ENCODE peak calls at places on chromosomes 11 and 22, in nine cellular contexts. P is tibial artery, A is breast epithelium, K is HCT116, Q is fibroblast of lung, V is lower lobe of right lung, E is dorsolateral prefrontal cortex, T is body of pancreas, L is OCI-LY7. N is an unnamed sample.

GRCh38 chr11:68818181-68818580 is 23.5 kb downstream of the CPT1A start:
- DNase-seq in P (no peak), A (no peak), K (no peak), Q (no peak), V (no peak), E (no peak), T (no peak), L (no peak), N (no peak)

GRCh38 chr11:95933594-95933993 is 9.7 kb upstream of the MTMR2 start:
- DNase-seq in P (no peak), A (no peak), K (no peak), Q (no peak), V (no peak), E (no peak), T (no peak), L (no peak), N (no peak)

GRCh38 chr11:80727315-80727714 is 1286.5 kb upstream of the TENM4 start:
- DNase-seq in P (no peak), A (no peak), K (no peak), Q (peak), V (no peak), E (no peak), T (no peak), L (no peak), N (peak)

GRCh38 chr22:38026130-38027111 is 30.8 kb upstream of the PICK1 start:
- DNase-seq in P (no peak), A (no peak), K (no peak), Q (no peak), V (peak), E (peak), T (no peak), L (no peak), N (no peak)

GRCh38 chr11:6705905-6706535 is 22.9 kb upstream of the MRPL17 start:
- DNase-seq in P (no peak), A (no peak), K (no peak), Q (peak), V (no peak), E (no peak), T (peak), L (peak), N (no peak)

GRCh38 chr11:123511037-123511870 is 81.2 kb downstream of the GRAMD1B start:
- DNase-seq in P (peak), A (peak), K (peak), Q (peak), V (peak), E (peak), T (peak), L (peak), N (peak)

GRCh38 chr11:57598831-57599155 is 1.3 kb downstream of the SERPING1 start:
- DNase-seq in P (no peak), A (no peak), K (no peak), Q (peak), V (no peak), E (no peak), T (no peak), L (no peak), N (no peak)

GRCh38 chr11:87719311-87720073 is 455.8 kb downstream of the RAB38 start:
- DNase-seq in P (no peak), A (no peak), K (no peak), Q (no peak), V (no peak), E (no peak), T (no peak), L (no peak), N (no peak)

GRCh38 chr11:70823771-70824170 is 425.4 kb downstream of the CTTN start:
- DNase-seq in P (no peak), A (no peak), K (no peak), Q (no peak), V (no peak), E (no peak), T (no peak), L (no peak), N (no peak)

GRCh38 chr11:83508804-83509203 is 222.6 kb upstream of the CCDC90B start:
- DNase-seq in P (no peak), A (no peak), K (no peak), Q (no peak), V (peak), E (no peak), T (no peak), L (no peak), N (no peak)

GRCh38 chr11:113550179-113550578 is 75.0 kb upstream of the DRD2 start:
- DNase-seq in P (no peak), A (no peak), K (no peak), Q (no peak), V (no peak), E (no peak), T (no peak), L (no peak), N (no peak)

GRCh38 chr11:113643701-113644100 is 62.4 kb downstream of the TMPRSS5 start:
- DNase-seq in P (no peak), A (no peak), K (no peak), Q (no peak), V (no peak), E (no peak), T (no peak), L (no peak), N (no peak)

GRCh38 chr22:19904881-19905618 is 36.5 kb upstream of the COMT start:
- DNase-seq in P (no peak), A (no peak), K (no peak), Q (no peak), V (no peak), E (no peak), T (no peak), L (no peak), N (no peak)

GRCh38 chr11:69797156-69797555 is 22.0 kb upstream of the FGF4 start:
- DNase-seq in P (no peak), A (no peak), K (no peak), Q (no peak), V (no peak), E (no peak), T (no peak), L (no peak), N (no peak)

GRCh38 chr11:73838443-73839122 is 38.1 kb downstream of the COA4 start:
- DNase-seq in P (no peak), A (no peak), K (no peak), Q (peak), V (no peak), E (no peak), T (no peak), L (no peak), N (no peak)

GRCh38 chr11:103610435-103610834 is 426.0 kb upstream of the DDI1 start:
- DNase-seq in P (no peak), A (no peak), K (no peak), Q (peak), V (no peak), E (no peak), T (no peak), L (no peak), N (no peak)

GRCh38 chr11:61616443-61616842 is 35.6 kb upstream of the SYT7 start:
- DNase-seq in P (no peak), A (no peak), K (no peak), Q (peak), V (no peak), E (no peak), T (no peak), L (no peak), N (no peak)

GRCh38 chr11:65112551-65113360 is 1.1 kb downstream of the TM7SF2 start:
- DNase-seq in P (no peak), A (no peak), K (no peak), Q (peak), V (peak), E (peak), T (peak), L (peak), N (no peak)

GRCh38 chr11:101436511-101437142 is 147.2 kb downstream of the TRPC6 start:
- DNase-seq in P (no peak), A (no peak), K (peak), Q (peak), V (no peak), E (no peak), T (peak), L (peak), N (no peak)

GRCh38 chr11:313304-313786 is 495 bp upstream of the IFITM1 start:
- DNase-seq in P (no peak), A (no peak), K (no peak), Q (no peak), V (no peak), E (no peak), T (no peak), L (no peak), N (no peak)

GRCh38 chr11:116118138-116118470 is 613.9 kb upstream of the CADM1 start:
- DNase-seq in P (no peak), A (no peak), K (no peak), Q (no peak), V (no peak), E (no peak), T (no peak), L (no peak), N (no peak)

GRCh38 chr22:43013355-43014061 is 1.4 kb downstream of the PACSIN2 start:
- DNase-seq in P (no peak), A (peak), K (no peak), Q (no peak), V (no peak), E (no peak), T (peak), L (peak), N (no peak)

GRCh38 chr11:58575377-58576020 is at the start of gene LPXN:
- DNase-seq in P (no peak), A (no peak), K (no peak), Q (no peak), V (no peak), E (no peak), T (no peak), L (peak), N (peak)

GRCh38 chr11:7904910-7905309 is 26.2 kb downstream of the OR10A6 start:
- DNase-seq in P (no peak), A (no peak), K (no peak), Q (peak), V (no peak), E (no peak), T (no peak), L (no peak), N (no peak)

GRCh38 chr11:27383645-27384044 is 20.6 kb upstream of the CCDC34 start:
- DNase-seq in P (no peak), A (no peak), K (no peak), Q (no peak), V (no peak), E (no peak), T (no peak), L (no peak), N (no peak)

GRCh38 chr11:117146521-117146920 is 2.4 kb downstream of the PAFAH1B2 start:
- DNase-seq in P (no peak), A (no peak), K (no peak), Q (peak), V (no peak), E (no peak), T (no peak), L (no peak), N (no peak)

GRCh38 chr22:27930246-27931060 is 11.4 kb upstream of the PITPNB start:
- DNase-seq in P (no peak), A (no peak), K (no peak), Q (no peak), V (no peak), E (no peak), T (no peak), L (no peak), N (no peak)

GRCh38 chr11:106379712-106380111 is 302.2 kb downstream of the AASDHPPT start:
- DNase-seq in P (no peak), A (no peak), K (no peak), Q (no peak), V (no peak), E (no peak), T (no peak), L (no peak), N (no peak)

GRCh38 chr22:23207786-23208325 is 27.5 kb downstream of the BCR start:
- DNase-seq in P (no peak), A (no peak), K (no peak), Q (no peak), V (no peak), E (no peak), T (peak), L (peak), N (no peak)

GRCh38 chr11:72787262-72788104 is 6.4 kb downstream of the STARD10 start:
- DNase-seq in P (no peak), A (no peak), K (no peak), Q (no peak), V (no peak), E (no peak), T (peak), L (peak), N (no peak)

GRCh38 chr22:29299136-29299900 is 7.1 kb upstream of the GAS2L1 start:
- DNase-seq in P (no peak), A (no peak), K (no peak), Q (no peak), V (no peak), E (no peak), T (no peak), L (no peak), N (no peak)

GRCh38 chr11:62879554-62879953 is 1.1 kb upstream of the SLC3A2 start:
- DNase-seq in P (peak), A (no peak), K (no peak), Q (peak), V (no peak), E (no peak), T (peak), L (no peak), N (no peak)

GRCh38 chr11:115817844-115818565 is 313.8 kb upstream of the CADM1 start:
- DNase-seq in P (no peak), A (no peak), K (no peak), Q (no peak), V (no peak), E (no peak), T (no peak), L (no peak), N (no peak)

GRCh38 chr22:35842954-35843353 is 125.3 kb downstream of the APOL5 start:
- DNase-seq in P (no peak), A (no peak), K (peak), Q (peak), V (no peak), E (no peak), T (peak), L (peak), N (no peak)

GRCh38 chr11:109423860-109424190 is 1.8 kb downstream of the C11orf87 start:
- DNase-seq in P (no peak), A (no peak), K (no peak), Q (no peak), V (no peak), E (no peak), T (no peak), L (no peak), N (no peak)

GRCh38 chr11:109423114-109423859 is 1.3 kb downstream of the C11orf87 start:
- DNase-seq in P (no peak), A (no peak), K (no peak), Q (peak), V (no peak), E (peak), T (peak), L (no peak), N (no peak)

GRCh38 chr11:109422755-109423113 is 744 bp downstream of the C11orf87 start:
- DNase-seq in P (no peak), A (no peak), K (no peak), Q (peak), V (no peak), E (no peak), T (no peak), L (no peak), N (no peak)

GRCh38 chr11:109424893-109425292 is 2.9 kb downstream of the C11orf87 start:
- DNase-seq in P (no peak), A (no peak), K (no peak), Q (no peak), V (peak), E (no peak), T (peak), L (peak), N (no peak)

GRCh38 chr11:109421981-109422590 is at the start of gene C11orf87:
- DNase-seq in P (no peak), A (no peak), K (no peak), Q (no peak), V (peak), E (peak), T (peak), L (no peak), N (no peak)
- H3K4me3 ChIP-seq in P (peak), A (peak), K (no peak), Q (no peak), V (peak), E (peak), T (no peak), L (no peak), N (no peak)

DNA sequence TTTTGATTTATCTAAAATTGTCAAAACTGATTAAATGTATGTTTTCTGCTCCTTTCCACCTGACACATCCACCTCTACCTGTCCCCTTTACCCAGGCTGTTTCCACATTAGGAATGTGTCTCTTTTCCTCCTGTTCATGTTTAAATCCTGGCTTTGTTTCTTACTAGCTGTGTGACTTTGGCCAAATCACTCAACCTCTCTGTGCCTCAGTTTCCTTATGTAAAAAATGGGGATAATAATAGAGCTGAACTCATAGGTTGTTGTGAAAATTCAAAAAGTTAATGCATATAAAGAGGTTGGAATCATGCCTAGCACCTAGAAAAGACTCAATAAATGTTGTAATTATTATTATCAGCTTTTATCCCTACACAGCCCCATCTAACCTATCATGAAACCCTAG is 136.8 kb downstream of the NXPE2 start:
- DNase-seq in P (no peak), A (no peak), K (no peak), Q (no peak), V (no peak), E (no peak), T (no peak), L (no peak), N (no peak)
- TF ChIP-seq CTCF in P (no peak), A (no peak), K (no peak), Q (no peak), V (no peak), E (no peak), T (no peak), L (no peak), N (no peak)

GRCh38 chr11:128827494-128827893 is 39.6 kb downstream of the KCNJ1 start:
- DNase-seq in P (no peak), A (no peak), K (no peak), Q (no peak), V (no peak), E (no peak), T (no peak), L (no peak), N (no peak)

GRCh38 chr11:128819198-128819597 is 47.9 kb downstream of the KCNJ1 start:
- DNase-seq in P (no peak), A (no peak), K (no peak), Q (no peak), V (no peak), E (no peak), T (no peak), L (no peak), N (no peak)

GRCh38 chr11:128824199-128825049 is 42.7 kb downstream of the KCNJ1 start:
- DNase-seq in P (no peak), A (no peak), K (no peak), Q (peak), V (no peak), E (no peak), T (no peak), L (no peak), N (no peak)

GRCh38 chr11:128825050-128825806 is 41.9 kb downstream of the KCNJ1 start:
- DNase-seq in P (no peak), A (no peak), K (no peak), Q (no peak), V (no peak), E (no peak), T (no peak), L (no peak), N (no peak)

GRCh38 chr11:128823751-128824150 is 43.3 kb downstream of the KCNJ1 start:
- DNase-seq in P (no peak), A (no peak), K (no peak), Q (no peak), V (no peak), E (no peak), T (no peak), L (no peak), N (no peak)
- H3K4me3 ChIP-seq in P (peak), A (no peak), K (no peak), Q (no peak), V (peak), E (peak), T (no peak), L (no peak), N (no peak)

GRCh38 chr11:14413307-14414072 is 54.5 kb upstream of the RRAS2 start:
- DNase-seq in P (no peak), A (no peak), K (no peak), Q (peak), V (no peak), E (no peak), T (peak), L (no peak), N (no peak)

GRCh38 chr11:14417186-14417585 is 58.2 kb upstream of the RRAS2 start:
- DNase-seq in P (no peak), A (no peak), K (no peak), Q (no peak), V (no peak), E (no peak), T (no peak), L (no peak), N (no peak)

GRCh38 chr11:14417975-14418374 is 59.0 kb upstream of the RRAS2 start:
- DNase-seq in P (no peak), A (no peak), K (no peak), Q (peak), V (no peak), E (no peak), T (no peak), L (no peak), N (no peak)

GRCh38 chr11:14411818-14412217 is 52.8 kb upstream of the RRAS2 start:
- DNase-seq in P (peak), A (no peak), K (no peak), Q (peak), V (no peak), E (no peak), T (peak), L (no peak), N (no peak)

GRCh38 chr11:14414470-14415461 is 55.8 kb upstream of the RRAS2 start:
- DNase-seq in P (no peak), A (no peak), K (no peak), Q (peak), V (no peak), E (no peak), T (no peak), L (no peak), N (peak)
- TF ChIP-seq CTCF in P (no peak), A (no peak), K (no peak), Q (no peak), V (no peak), E (no peak), T (no peak), L (no peak), N (peak)

GRCh38 chr11:125165111-125165663 is 636 bp downstream of the PKNOX2 start:
- DNase-seq in P (peak), A (peak), K (no peak), Q (peak), V (no peak), E (no peak), T (peak), L (no peak), N (no peak)

GRCh38 chr11:125165664-125166346 is 1.3 kb downstream of the PKNOX2 start:
- DNase-seq in P (no peak), A (no peak), K (no peak), Q (peak), V (no peak), E (no peak), T (no peak), L (no peak), N (no peak)

GRCh38 chr11:125166903-125167291 is 2.3 kb downstream of the PKNOX2 start:
- DNase-seq in P (no peak), A (no peak), K (no peak), Q (no peak), V (no peak), E (no peak), T (no peak), L (no peak), N (no peak)

GRCh38 chr11:125167292-125167953 is 2.9 kb downstream of the PKNOX2 start:
- DNase-seq in P (peak), A (no peak), K (no peak), Q (peak), V (no peak), E (no peak), T (peak), L (no peak), N (no peak)

GRCh38 chr11:125166347-125166841 is 1.8 kb downstream of the PKNOX2 start:
- DNase-seq in P (peak), A (no peak), K (no peak), Q (peak), V (no peak), E (no peak), T (peak), L (no peak), N (no peak)
- H3K4me3 ChIP-seq in P (peak), A (peak), K (no peak), Q (peak), V (peak), E (peak), T (peak), L (no peak), N (no peak)